ENCODE peak calls at places on chromosomes 2 and 18, in seven cellular contexts. L is body of pancreas, T is spleen, Y is tibial nerve, G is A549, K is endothelial cell of umbilical vein, S is right lobe of liver. P is an unnamed sample.

GRCh38 chr2:5991305-5991968 is 299.3 kb downstream of the SOX11 start:
- DNase-seq in G (no peak), T (no peak), Y (no peak), S (no peak), K (no peak), L (no peak), P (no peak)

GRCh38 chr2:43270930-43271615 is 44.7 kb upstream of the ZFP36L2 start:
- DNase-seq in G (no peak), T (no peak), L (no peak), S (no peak), Y (no peak), K (no peak), P (no peak)

GRCh38 chr2:102226612-102227351 is 40.0 kb downstream of the IL1RL2 start:
- DNase-seq in S (no peak), K (peak), G (no peak), T (no peak), Y (no peak), L (no peak), P (no peak)

GRCh38 chr2:231554748-231555545 is 24.7 kb upstream of the NMUR1 start:
- DNase-seq in S (peak), L (no peak), K (peak), T (peak), Y (peak), G (no peak), P (peak)

GRCh38 chr2:241675885-241676284 is 10.7 kb downstream of the DTYMK start:
- DNase-seq in L (no peak), S (no peak), G (no peak), K (no peak), Y (no peak), T (no peak), P (no peak)

GRCh38 chr2:23745726-23746105 is 181.2 kb downstream of the ATAD2B start:
- DNase-seq in L (peak), K (peak), G (no peak), S (no peak), Y (peak), T (no peak), P (peak)

GRCh38 chr18:55116855-55117254 is 157.6 kb upstream of the CCDC68 start:
- DNase-seq in T (no peak), G (no peak), S (no peak), Y (no peak), L (no peak), K (no peak), P (no peak)

GRCh38 chr2:146124741-146125140 is 1604.8 kb upstream of the ZEB2 start:
- DNase-seq in K (no peak), L (no peak), G (no peak), Y (no peak), S (no peak), T (no peak), P (no peak)

GRCh38 chr2:191109888-191110287 is 40.9 kb downstream of the STAT4 start:
- DNase-seq in G (no peak), K (no peak), T (no peak), Y (no peak), L (no peak), S (no peak), P (no peak)

GRCh38 chr2:136322436-136322835 is 204.5 kb upstream of the CXCR4 start:
- DNase-seq in K (no peak), G (no peak), L (no peak), Y (no peak), T (no peak), S (no peak), P (no peak)

GRCh38 chr2:233822101-233822771 is 32.1 kb downstream of the HJURP start:
- DNase-seq in Y (no peak), G (no peak), T (peak), K (no peak), L (no peak), S (peak), P (no peak)

GRCh38 chr2:169397697-169398096 is 35.4 kb upstream of the LRP2 start:
- DNase-seq in L (no peak), G (no peak), Y (no peak), S (no peak), T (no peak), K (no peak), P (no peak)

GRCh38 chr2:3630631-3631030 is 27.4 kb upstream of the ALLC start:
- DNase-seq in T (peak), K (no peak), Y (no peak), G (no peak), S (no peak), L (peak), P (no peak)

GRCh38 chr2:20590704-20591515 is 60.0 kb downstream of the HS1BP3 start:
- DNase-seq in K (no peak), T (peak), S (peak), Y (peak), G (no peak), L (no peak), P (no peak)

GRCh38 chr18:36536426-36536825 is 238.9 kb downstream of the FHOD3 start:
- DNase-seq in S (no peak), Y (no peak), L (no peak), T (no peak), G (no peak), K (no peak), P (no peak)

GRCh38 chr18:74299746-74300145 is 8.0 kb upstream of the CYB5A start:
- DNase-seq in T (no peak), L (no peak), G (no peak), Y (no peak), S (no peak), K (no peak), P (no peak)

GRCh38 chr2:202267495-202267894 is 1.9 kb downstream of the NOP58 start:
- DNase-seq in Y (no peak), L (no peak), T (no peak), S (no peak), K (no peak), G (no peak), P (no peak)

GRCh38 chr2:10915731-10916331 is 4.1 kb downstream of the KCNF1 start:
- DNase-seq in Y (no peak), G (no peak), K (no peak), S (no peak), T (peak), L (no peak), P (no peak)

GRCh38 chr18:36534154-36534688 is 236.7 kb downstream of the FHOD3 start:
- DNase-seq in G (no peak), Y (no peak), T (no peak), L (no peak), K (no peak), S (no peak), P (no peak)

GRCh38 chr2:171342014-171342413 is 91.8 kb downstream of the METTL8 start:
- DNase-seq in K (peak), S (no peak), Y (no peak), G (no peak), T (no peak), L (no peak), P (no peak)

GRCh38 chr2:210480079-210480478 is 3.5 kb upstream of the LANCL1 start:
- DNase-seq in L (no peak), S (no peak), G (no peak), Y (no peak), K (no peak), T (no peak), P (no peak)

GRCh38 chr18:26710460-26711096 is 154.9 kb downstream of the AQP4 start:
- DNase-seq in T (no peak), Y (no peak), G (no peak), L (no peak), K (no peak), S (no peak), P (no peak)

GRCh38 chr2:33521791-33522281 is 45.4 kb downstream of the RASGRP3 start:
- DNase-seq in K (peak), Y (no peak), L (no peak), T (no peak), S (no peak), G (no peak), P (peak)

GRCh38 chr2:234448506-234449169 is 48.2 kb downstream of the ARL4C start:
- DNase-seq in Y (no peak), K (no peak), L (no peak), T (no peak), G (no peak), S (no peak), P (no peak)

GRCh38 chr18:59517446-59518171 is 158.5 kb upstream of the LMAN1 start:
- DNase-seq in Y (no peak), T (no peak), K (peak), L (no peak), S (no peak), G (no peak), P (no peak)

GRCh38 chr2:77521482-77521881 is 694 bp downstream of the LRRTM4 start:
- DNase-seq in Y (no peak), L (no peak), G (no peak), T (no peak), S (no peak), K (no peak), P (no peak)

GRCh38 chr2:208101716-208102631 is 22.4 kb downstream of the CRYGD start:
- DNase-seq in S (no peak), Y (no peak), L (no peak), K (peak), G (no peak), T (no peak), P (no peak)

GRCh38 chr18:63160172-63160995 is 159.2 kb downstream of the BCL2 start:
- DNase-seq in S (no peak), T (peak), L (no peak), K (no peak), Y (no peak), G (no peak), P (no peak)

GRCh38 chr2:108945969-108946368 is 43.1 kb downstream of the EDAR start:
- DNase-seq in Y (no peak), T (no peak), L (peak), S (no peak), G (no peak), K (no peak), P (peak)

GRCh38 chr18:7940379-7940778 is 373.3 kb downstream of the PTPRM start:
- DNase-seq in Y (no peak), T (no peak), L (no peak), S (no peak), G (no peak), K (no peak), P (no peak)

GRCh38 chr2:170714156-170715061 is 728 bp upstream of the SP5 start:
- DNase-seq in S (peak), G (peak), K (no peak), T (no peak), Y (peak), L (peak), P (peak)

GRCh38 chr2:119523959-119524694 is at the start of gene SCTR:
- DNase-seq in L (no peak), G (no peak), S (no peak), Y (no peak), T (no peak), K (no peak), P (no peak)

GRCh38 chr2:98324181-98324580 is 22.1 kb upstream of the CNGA3 start:
- DNase-seq in L (no peak), K (no peak), S (no peak), T (no peak), G (no peak), Y (no peak), P (no peak)

GRCh38 chr2:138324068-138324771 is 177.3 kb upstream of the SPOPL start:
- DNase-seq in T (no peak), G (no peak), K (no peak), S (no peak), L (no peak), Y (no peak), P (no peak)

GRCh38 chr2:178250429-178250828 is 56.1 kb downstream of the OSBPL6 start:
- DNase-seq in Y (no peak), G (no peak), S (no peak), K (no peak), T (no peak), L (no peak), P (no peak)

GRCh38 chr2:26184555-26185303 is 11.8 kb downstream of the GAREM2 start:
- DNase-seq in G (peak), T (peak), S (peak), L (peak), Y (peak), K (peak), P (peak)
- TF ChIP-seq POLR2A in G (peak), T (no peak), S (no peak), L (no peak), Y (no peak), K (peak), P (no peak)

DNA sequence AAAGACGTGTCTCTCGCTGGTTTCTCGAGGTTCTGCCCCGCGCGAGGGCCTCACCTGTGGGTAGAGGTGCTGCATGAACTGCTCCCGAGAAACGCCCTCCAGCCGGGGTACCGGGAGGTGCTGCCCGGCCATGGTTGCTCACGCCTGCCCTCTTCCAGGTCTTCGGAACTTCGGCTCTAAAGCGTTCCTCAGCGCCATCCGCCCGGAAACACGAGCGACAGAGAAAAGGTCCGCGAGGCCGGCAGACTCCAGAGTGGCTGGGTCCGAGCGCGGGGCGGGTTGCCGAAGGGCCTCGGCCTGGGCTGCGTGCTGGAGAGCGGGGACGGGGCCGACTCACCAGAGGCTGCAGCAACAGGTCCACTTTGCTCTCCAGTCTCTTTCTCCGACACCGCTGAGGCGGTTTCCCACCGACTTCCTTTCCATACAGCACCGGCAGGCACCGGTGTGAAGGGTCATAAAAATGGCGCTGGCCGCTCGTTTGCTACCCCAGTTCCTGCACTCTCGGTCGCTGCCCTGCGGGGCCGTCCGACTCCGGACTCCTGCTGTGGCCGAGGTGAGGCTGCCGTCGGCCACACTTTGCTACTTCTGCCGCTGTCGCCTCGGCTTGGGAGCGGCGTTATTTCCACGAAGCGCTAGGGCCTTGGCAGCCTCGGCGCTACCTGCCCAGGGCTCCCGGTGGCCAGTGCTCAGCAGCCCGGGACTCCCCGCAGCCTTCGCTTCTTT is at the start of the genes MAIP1 and TYW5:
- DNase-seq in G (peak), K (peak), L (peak), S (peak), T (peak), Y (peak), P (peak)
- TF ChIP-seq POLR2A in G (peak), K (peak), L (peak), S (peak), T (peak), Y (peak), P (peak)

GRCh38 chr2:161136696-161137324 is 23.4 kb upstream of the TANK start:
- DNase-seq in K (peak), S (no peak), G (no peak), L (no peak), T (no peak), Y (no peak), P (no peak)
- TF ChIP-seq POLR2A in K (peak), S (no peak), G (no peak), L (no peak), T (peak), Y (peak), P (no peak)

GRCh38 chr2:239400907-239401449 is at the start of gene HDAC4:
- DNase-seq in L (peak), Y (peak), G (peak), S (peak), K (peak), T (peak), P (peak)

GRCh38 chr2:239401450-239402227 is 819 bp upstream of the HDAC4 start:
- DNase-seq in S (peak), G (peak), T (peak), K (peak), Y (peak), L (peak), P (peak)

GRCh38 chr2:239398536-239398935 is 2.3 kb downstream of the HDAC4 start:
- DNase-seq in G (no peak), L (no peak), Y (no peak), S (no peak), T (peak), K (no peak), P (peak)

GRCh38 chr2:239399404-239399999 is 1.3 kb downstream of the HDAC4 start:
- DNase-seq in S (no peak), G (peak), Y (no peak), L (peak), K (peak), T (peak), P (peak)

GRCh38 chr2:239400000-239400831 is 604 bp downstream of the HDAC4 start:
- DNase-seq in T (peak), G (peak), S (no peak), L (no peak), Y (no peak), K (no peak), P (no peak)
- TF ChIP-seq POLR2A in T (no peak), G (no peak), S (no peak), L (no peak), Y (no peak), K (no peak), P (no peak)

DNA sequence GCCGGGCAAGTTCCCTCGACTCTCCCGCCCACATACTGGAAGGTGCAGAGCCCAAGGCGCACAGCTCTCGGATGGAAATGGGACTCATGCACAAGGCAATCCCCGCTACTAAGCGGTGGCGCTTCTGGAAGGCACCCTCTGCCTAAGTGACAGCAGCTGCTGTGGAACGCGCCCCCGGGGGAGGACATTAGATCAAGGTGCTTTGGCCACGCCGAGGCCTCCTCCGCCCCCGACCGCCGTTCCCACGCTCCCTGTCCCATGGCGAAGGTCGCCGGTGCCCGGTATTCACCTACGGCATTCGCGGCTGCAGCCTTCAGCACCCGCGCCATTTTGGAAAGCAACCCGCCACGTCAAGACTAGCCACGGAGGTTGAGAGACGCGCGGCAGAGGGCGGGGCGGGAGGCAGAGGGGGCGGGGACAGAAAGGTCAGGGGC is at the start of gene MCEE:
- DNase-seq in L (peak), K (peak), G (peak), T (peak), S (peak), Y (peak), P (peak)
- TF ChIP-seq POLR2A in L (peak), K (no peak), G (peak), T (no peak), S (peak), Y (peak), P (peak)

P was measured in adrenal gland.